ENCODE peak calls at places on chromosomes 4 and X, in nine cellular contexts. R, N, Q, G, A, H, C, D and P are unnamed samples. For H3K4me1, the result is how much of the 10 kb centered on the place peaks cover.

GRCh38 chr4:185774815-185775684 is 36.9 kb downstream of the SORBS2 start:
- DNase-seq in R (no peak), N (no peak), Q (no peak), G (no peak), A (no peak), H (no peak), C (no peak), D (no peak), P (peak)

GRCh38 chr4:80309301-80310004 is 26.1 kb upstream of the CFAP299 start:
- DNase-seq in R (no peak), N (no peak), Q (no peak), G (no peak), A (no peak), H (no peak), C (no peak), D (no peak), P (no peak)

GRCh38 chr4:73603854-73604584 is 16.2 kb downstream of the RASSF6 start:
- DNase-seq in R (no peak), N (no peak), Q (no peak), G (no peak), A (no peak), H (no peak), C (no peak), D (no peak), P (no peak)

GRCh38 chr4:25088342-25088952 is 57.7 kb upstream of the LGI2 start:
- DNase-seq in R (peak), N (no peak), Q (no peak), G (no peak), A (no peak), H (no peak), C (no peak), D (no peak), P (no peak)

GRCh38 chr4:132642196-132642817 is 506.8 kb upstream of the PCDH10 start:
- DNase-seq in R (peak), N (no peak), Q (peak), G (no peak), A (no peak), H (no peak), C (peak), D (peak), P (no peak)

GRCh38 chr4:16237715-16238114 is 11.4 kb upstream of the TAPT1 start:
- DNase-seq in R (no peak), N (no peak), Q (no peak), G (no peak), A (no peak), H (no peak), C (no peak), D (no peak), P (no peak)

GRCh38 chr4:15776871-15777648 is 1.1 kb upstream of the CD38 start:
- DNase-seq in R (no peak), N (no peak), Q (no peak), G (no peak), A (no peak), H (no peak), C (no peak), D (no peak), P (no peak)

GRCh38 chr4:89434364-89434988 is 126.9 kb upstream of the GPRIN3 start:
- DNase-seq in R (peak), N (no peak), Q (peak), G (no peak), A (no peak), H (no peak), C (no peak), D (no peak), P (no peak)

GRCh38 chrX:110410598-110410997 is 52.0 kb downstream of the RTL9 start:
- DNase-seq in R (no peak), N (no peak), Q (no peak), G (no peak), A (no peak), H (no peak), C (no peak), D (no peak), P (no peak)

GRCh38 chrX:110408949-110409588 is 50.4 kb downstream of the RTL9 start:
- DNase-seq in R (no peak), N (peak), Q (no peak), G (no peak), A (no peak), H (no peak), C (no peak), D (no peak), P (no peak)

GRCh38 chrX:110406822-110407221 is 48.2 kb downstream of the RTL9 start:
- DNase-seq in R (no peak), N (no peak), Q (no peak), G (no peak), A (no peak), H (no peak), C (no peak), D (no peak), P (no peak)

GRCh38 chrX:110409925-110410324 is 51.3 kb downstream of the RTL9 start:
- DNase-seq in R (no peak), N (no peak), Q (no peak), G (no peak), A (no peak), H (no peak), C (no peak), D (no peak), P (no peak)

GRCh38 chrX:110407910-110408545 is 49.4 kb downstream of the RTL9 start:
- DNase-seq in R (peak), N (peak), Q (peak), G (peak), A (no peak), H (no peak), C (peak), D (peak), P (no peak)
- TF ChIP-seq EP300 in R (no peak), N (no peak), Q (no peak), G (no peak), A (no peak), H (no peak), C (no peak), D (no peak), P (no peak)

GRCh38 chr4:3784469-3785291 is 18.5 kb downstream of the ADRA2C start:
- DNase-seq in R (no peak), N (no peak), Q (no peak), G (no peak), A (no peak), H (no peak), C (no peak), D (peak), P (no peak)
- H3K4me1 ChIP-seq in R (under half), N (under half), Q (under half), G (under half), A (under half), H (under half), C (under half), D (half or more), P (under half)

GRCh38 chr4:123127218-123127617 is 204.8 kb upstream of the NUDT6 start:
- DNase-seq in R (no peak), N (no peak), Q (no peak), G (no peak), A (no peak), H (no peak), C (no peak), D (no peak), P (no peak)
- TF ChIP-seq EP300 in R (no peak), N (no peak), Q (no peak), G (no peak), A (no peak), H (no peak), C (no peak), D (no peak), P (no peak)

GRCh38 chr4:52621567-52621966 is 37.5 kb downstream of the USP46 start:
- DNase-seq in R (no peak), N (no peak), Q (no peak), G (no peak), A (no peak), H (no peak), C (no peak), D (no peak), P (no peak)

GRCh38 chr4:52617467-52618017 is 41.6 kb downstream of the USP46 start:
- DNase-seq in R (no peak), N (no peak), Q (no peak), G (no peak), A (no peak), H (no peak), C (no peak), D (no peak), P (no peak)

GRCh38 chr4:52618795-52619590 is 40.1 kb downstream of the USP46 start:
- DNase-seq in R (no peak), N (no peak), Q (no peak), G (no peak), A (no peak), H (no peak), C (no peak), D (no peak), P (no peak)

GRCh38 chr4:52622564-52622963 is 36.5 kb downstream of the USP46 start:
- DNase-seq in R (no peak), N (no peak), Q (no peak), G (no peak), A (no peak), H (no peak), C (no peak), D (no peak), P (no peak)

DNA sequence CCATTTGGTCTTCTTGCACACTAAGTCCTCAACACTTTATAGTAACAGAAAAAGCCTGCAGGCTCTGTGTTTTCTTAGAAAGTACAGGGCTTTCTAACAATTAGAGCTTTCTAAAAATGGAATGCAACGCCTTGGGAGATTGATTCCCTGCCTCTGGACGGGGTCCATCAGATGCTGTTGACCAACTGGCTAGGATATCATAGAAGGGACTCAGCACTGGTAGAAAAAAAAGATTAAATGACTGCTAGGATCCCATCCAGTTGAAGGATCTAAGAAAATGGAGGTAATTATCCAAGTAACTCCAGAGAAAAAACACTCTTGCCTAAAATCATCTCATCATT is 39.5 kb downstream of the USP46 start:
- DNase-seq in R (no peak), N (no peak), Q (no peak), G (no peak), A (no peak), H (no peak), C (no peak), D (no peak), P (no peak)
- H3K4me1 ChIP-seq in R (under half), N (under half), Q (under half), G (under half), A (under half), H (under half), C (under half), D (under half), P (under half)

DNA sequence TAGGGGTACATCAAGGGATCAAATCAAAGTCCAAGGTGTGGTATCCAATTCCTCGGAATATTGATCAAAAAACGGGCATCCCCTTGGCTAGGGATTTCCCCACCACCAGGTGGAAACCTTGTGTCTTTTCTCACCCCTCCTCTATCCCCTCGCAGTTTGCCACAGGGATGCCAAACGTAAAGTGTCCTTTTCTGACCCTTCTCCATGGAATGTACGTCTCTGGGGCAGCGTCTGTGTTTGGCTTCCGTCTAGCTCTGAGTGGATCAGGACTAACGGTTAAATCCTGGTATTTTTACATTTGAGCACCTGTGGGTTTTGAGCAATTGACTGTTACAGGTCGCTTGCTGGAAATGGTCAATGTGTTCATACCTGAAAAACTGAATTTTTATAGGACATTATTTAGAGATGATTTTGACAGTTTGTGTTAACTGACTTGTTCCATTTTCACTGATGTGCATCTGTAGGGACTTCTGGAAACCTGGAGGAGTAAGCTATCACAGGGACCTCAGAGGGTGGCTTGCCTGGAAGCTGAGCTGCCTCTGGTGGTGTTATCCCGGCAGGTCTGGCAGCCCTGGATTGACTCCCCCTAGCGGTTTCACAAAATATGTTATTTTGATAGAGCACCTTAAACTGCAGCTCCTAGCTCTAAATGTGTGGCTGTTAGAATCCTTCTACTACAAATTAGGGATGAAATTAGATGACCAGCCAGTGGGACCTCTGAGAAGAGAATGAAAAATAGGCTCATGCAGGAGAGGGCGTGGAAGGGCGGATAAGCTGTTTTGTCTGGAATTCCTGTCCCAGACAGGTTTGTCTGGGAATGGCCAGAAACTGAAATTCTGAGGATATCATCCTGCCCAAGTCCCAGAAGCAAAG is 8.8 kb upstream of the MGST2 start:
- DNase-seq in R (peak), N (peak), Q (peak), G (peak), A (no peak), H (peak), C (peak), D (peak), P (peak)
- TF ChIP-seq EP300 in R (no peak), N (no peak), Q (no peak), G (no peak), A (no peak), H (no peak), C (no peak), D (no peak), P (no peak)

DNA sequence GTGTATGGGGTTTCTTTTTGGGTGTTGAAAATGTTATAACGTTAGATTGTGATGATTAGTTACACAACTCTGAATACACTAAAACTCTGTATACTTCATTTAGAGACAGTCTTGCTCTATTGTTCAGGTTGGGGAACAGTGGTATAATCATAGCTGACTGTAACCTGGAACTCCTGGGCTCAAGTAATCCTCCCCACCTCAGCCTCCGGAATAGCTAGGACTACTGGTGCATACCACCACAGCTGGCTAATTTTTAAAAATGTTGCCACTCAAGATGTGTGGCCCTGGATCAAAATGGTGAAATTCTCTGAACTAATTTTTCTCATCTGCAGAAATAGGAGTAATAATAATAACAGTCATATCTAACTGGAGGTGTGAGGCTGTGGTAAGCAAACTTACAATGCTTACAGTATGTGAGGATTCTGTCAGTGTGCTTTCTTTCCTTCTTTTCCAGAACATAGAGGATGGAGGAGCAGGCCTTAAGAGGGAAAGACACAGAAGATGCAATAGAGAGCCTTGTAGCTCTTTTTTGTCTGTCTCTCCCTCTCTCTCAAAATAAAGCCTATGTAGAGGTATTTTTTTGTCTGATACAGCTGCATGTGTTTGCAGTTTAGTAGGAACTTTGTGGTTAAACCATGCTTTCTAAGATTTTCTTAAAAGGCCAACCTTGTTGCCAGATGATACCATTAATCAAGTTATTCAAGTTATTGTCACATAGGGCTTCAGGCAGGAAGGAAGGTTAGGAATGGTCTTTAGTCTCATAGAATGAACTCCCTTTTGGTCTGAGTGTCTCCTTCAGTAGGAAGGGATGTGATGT is 7.5 kb downstream of the ADD1 start:
- DNase-seq in R (no peak), N (no peak), Q (no peak), G (no peak), A (no peak), H (no peak), C (no peak), D (no peak), P (no peak)
- H3K4me1 ChIP-seq in R (under half), N (under half), Q (under half), G (half or more), A (under half), H (under half), C (half or more), D (half or more), P (half or more)

GRCh38 chr4:12791536-12791935 is 692.6 kb downstream of the RAB28 start:
- DNase-seq in R (no peak), N (no peak), Q (no peak), G (no peak), A (no peak), H (no peak), C (no peak), D (no peak), P (no peak)
- TF ChIP-seq EP300 in R (no peak), N (no peak), Q (no peak), G (no peak), A (no peak), H (no peak), C (no peak), D (no peak), P (no peak)